ENCODE peak calls at places on chromosomes 4 and X, in six cellular contexts. B is kidney; T is CD8-positive, alpha-beta T cell; F is thyroid gland; H is neural progenitor cell; Z is K562. C is an unnamed sample.

GRCh38 chr4:67746797-67747495 is 7.2 kb downstream of the GNRHR start:
- DNase-seq in T (no peak), H (peak; percentile 28), Z (peak; percentile 46), B (no peak), F (no peak), C (peak; percentile 58)

GRCh38 chr4:52249583-52249982 is 198.5 kb downstream of the SPATA18 start:
- DNase-seq in T (no peak), Z (no peak), F (no peak), B (no peak), H (no peak), C (no peak)

GRCh38 chrX:155766321-155766720 is 114.8 kb upstream of the VAMP7 start:
- DNase-seq in H (no peak), Z (no peak), F (no peak), B (no peak), T (no peak), C (no peak)

GRCh38 chr4:30968926-30969325 is 248.8 kb downstream of the PCDH7 start:
- DNase-seq in B (no peak), T (no peak), Z (no peak), F (no peak), H (peak; percentile 19), C (no peak)

GRCh38 chrX:479273-479981 is 92.7 kb upstream of the PPP2R3B start:
- DNase-seq in F (no peak), Z (no peak), T (no peak), H (no peak), B (no peak), C (no peak)

GRCh38 chr4:6134612-6135220 is 65.6 kb downstream of the JAKMIP1 start:
- DNase-seq in Z (peak; percentile 29), F (no peak), H (no peak), T (peak; percentile 7), B (no peak), C (no peak)

GRCh38 chr4:60033826-60034225 is 1166.3 kb upstream of the ADGRL3 start:
- DNase-seq in F (no peak), H (no peak), Z (no peak), T (no peak), B (no peak), C (no peak)

GRCh38 chr4:53914313-53915016 is 149.9 kb downstream of the CHIC2 start:
- DNase-seq in F (no peak), B (no peak), Z (no peak), H (no peak), T (no peak), C (no peak)

GRCh38 chrX:18833071-18833731 is 125.8 kb downstream of the PPEF1 start:
- DNase-seq in Z (no peak), H (no peak), F (peak; percentile 70), B (peak; percentile 77), T (no peak), C (no peak)

GRCh38 chrX:106897259-106897658 is 5.9 kb downstream of the RIPPLY1 start:
- DNase-seq in T (no peak), F (no peak), B (no peak), H (no peak), Z (no peak), C (no peak)

GRCh38 chr4:25857403-25857802 is 5.4 kb downstream of the SEL1L3 start:
- DNase-seq in H (no peak), Z (no peak), B (no peak), T (no peak), F (no peak), C (no peak)

GRCh38 chr4:40686081-40686913 is 56.6 kb upstream of the RBM47 start:
- DNase-seq in F (peak; percentile 39), T (no peak), Z (no peak), H (no peak), B (no peak), C (no peak)

GRCh38 chr4:138242076-138242829 is at the start of gene SLC7A11:
- DNase-seq in F (peak; percentile 74), Z (peak; percentile 95), B (no peak), T (no peak), H (peak; percentile 88), C (peak; percentile 98)

GRCh38 chr4:151673913-151674520 is 86.8 kb downstream of the GATB start:
- DNase-seq in F (peak; percentile 26), T (no peak), H (no peak), B (no peak), Z (no peak), C (no peak)

GRCh38 chr4:41212221-41213203 is 1.8 kb downstream of the APBB2 start:
- DNase-seq in B (no peak), Z (no peak), H (peak; percentile 36), F (peak; percentile 61), T (no peak), C (peak; percentile 68)

GRCh38 chr4:169439244-169439643 is 168.5 kb upstream of the SH3RF1 start:
- DNase-seq in B (no peak), T (no peak), Z (no peak), F (no peak), H (peak; percentile 6), C (no peak)

GRCh38 chr4:16627999-16628398 is 270.4 kb downstream of the LDB2 start:
- DNase-seq in H (no peak), F (no peak), T (no peak), Z (no peak), B (no peak), C (no peak)

GRCh38 chrX:49773993-49774392 is 55.1 kb upstream of the PAGE4 start:
- DNase-seq in H (no peak), Z (no peak), B (no peak), T (no peak), F (no peak), C (no peak)

GRCh38 chr4:108592674-108592986 is 27.7 kb upstream of the RPL34 start:
- DNase-seq in T (no peak), F (no peak), B (no peak), Z (no peak), H (no peak), C (peak; percentile 24)

GRCh38 chrX:45743081-45743533 is 542.4 kb upstream of the DIPK2B start:
- DNase-seq in Z (peak; percentile 19), B (no peak), T (no peak), F (no peak), H (no peak), C (no peak)

GRCh38 chr4:147638942-147639341 is 21.7 kb downstream of the TMEM184C start:
- DNase-seq in B (no peak), Z (no peak), F (no peak), H (no peak), T (no peak), C (no peak)

GRCh38 chr4:168840988-168841681 is 168.9 kb downstream of the CBR4 start:
- DNase-seq in H (no peak), Z (no peak), B (no peak), T (no peak), F (peak; percentile 66), C (peak; percentile 24)

GRCh38 chr4:22607382-22607781 is 85.4 kb upstream of the GBA3 start:
- DNase-seq in T (peak; percentile 11), Z (peak; percentile 1), B (peak; percentile 74), F (peak; percentile 67), H (peak; percentile 32), C (peak; percentile 59)

GRCh38 chr4:127997534-127998388 is 32.6 kb downstream of the ABHD18 start:
- DNase-seq in Z (no peak), T (no peak), B (no peak), H (no peak), F (no peak), C (no peak)

GRCh38 chr4:112119358-112119783 is 25.9 kb upstream of the FAM241A start:
- DNase-seq in B (no peak), H (no peak), Z (no peak), T (no peak), F (no peak), C (no peak)

DNA sequence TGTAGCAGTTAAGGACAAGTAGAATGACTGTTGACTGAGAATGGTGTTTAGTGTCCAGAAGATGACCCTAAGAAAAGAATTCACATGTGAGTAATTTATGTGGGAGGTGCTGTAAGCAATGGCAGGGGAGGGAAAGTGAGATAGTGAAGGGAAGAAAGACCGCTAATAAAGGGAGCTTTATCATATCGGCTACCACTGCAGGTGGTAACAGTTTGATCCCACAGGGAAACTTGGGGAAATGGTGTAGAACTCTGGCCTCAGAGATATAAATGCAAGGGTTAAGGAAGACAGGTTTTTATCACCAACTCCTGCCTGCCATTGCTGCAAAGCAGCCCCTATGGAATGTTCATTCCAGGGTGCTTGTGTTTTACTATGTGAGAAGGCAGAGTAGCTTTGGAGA is 489.6 kb downstream of the STPG2 start:
- DNase-seq in B (no peak), F (no peak), T (no peak), H (no peak), Z (no peak), C (no peak)
- H3K4me3 ChIP-seq in B (no peak overlapping the region), F (no peak overlapping the region), T (no peak overlapping the region), H (no peak overlapping the region), Z (no peak overlapping the region), C (no peak overlapping the region)

GRCh38 chrX:31603411-31604120 is 531.7 kb upstream of the FTHL17 start:
- DNase-seq in Z (no peak), F (no peak), T (no peak), B (no peak), H (no peak), C (no peak)
- H3K4me1 ChIP-seq in Z (no peaks in the 10 kb centered on the region), F (no peaks in the 10 kb centered on the region), T (no peaks in the 10 kb centered on the region), B (no peaks in the 10 kb centered on the region), H (no peaks in the 10 kb centered on the region), C (no peaks in the 10 kb centered on the region)

GRCh38 chrX:154593201-154593600 is 8.3 kb downstream of the CTAG1A start:
- DNase-seq in F (no peak), Z (no peak), H (no peak), T (no peak), B (no peak), C (no peak)

GRCh38 chrX:154596290-154596929 is 11.5 kb downstream of the CTAG1A start:
- DNase-seq in B (peak; percentile 80), F (peak; percentile 32), H (peak; percentile 65), T (no peak), Z (no peak), C (peak; percentile 90)

GRCh38 chrX:154594491-154594890 is 9.6 kb downstream of the CTAG1A start:
- DNase-seq in Z (no peak), F (no peak), H (no peak), B (no peak), T (no peak), C (no peak)

GRCh38 chrX:154595559-154595958 is 10.6 kb downstream of the CTAG1A start:
- DNase-seq in H (no peak), T (no peak), F (no peak), B (no peak), Z (no peak), C (no peak)

GRCh38 chrX:154592505-154592904 is 7.6 kb downstream of the CTAG1A start:
- DNase-seq in F (no peak), T (no peak), B (no peak), Z (no peak), H (no peak), C (no peak)
- H3K9me3 ChIP-seq in F (no peaks in the 10 kb centered on the region), T (no peaks in the 10 kb centered on the region), B (no peaks in the 10 kb centered on the region), Z (no peaks in the 10 kb centered on the region), H (no peaks in the 10 kb centered on the region), C (peaks cover 4% of the 10 kb centered on the region)

GRCh38 chr4:17810260-17811077 is at the start of the genes DCAF16 and NCAPG:
- DNase-seq in H (peak; percentile 99), B (peak; percentile 100), Z (peak; percentile 100), F (peak; percentile 99), T (peak; percentile 98), C (peak; percentile 98)

GRCh38 chr4:17812125-17812524 is 1.3 kb downstream of the NCAPG start:
- DNase-seq in H (no peak), B (no peak), T (no peak), Z (no peak), F (no peak), C (no peak)

GRCh38 chr4:17814140-17814539 is 3.4 kb downstream of the NCAPG start:
- DNase-seq in T (no peak), F (no peak), Z (peak; percentile 29), H (no peak), B (no peak), C (no peak)

GRCh38 chr4:17811078-17811603 is 362 bp downstream of the NCAPG start:
- DNase-seq in T (no peak), H (no peak), B (no peak), Z (peak; percentile 61), F (no peak), C (no peak)

GRCh38 chr4:17812801-17813200 is 2.0 kb downstream of the NCAPG start:
- DNase-seq in H (no peak), B (no peak), Z (no peak), T (no peak), F (no peak), C (no peak)
- H3K4me3 ChIP-seq in H (peak overlapping the region; percentile 98), B (no peak overlapping the region), Z (peak overlapping the region; percentile 65), T (no peak overlapping the region), F (no peak overlapping the region), C (peak overlapping the region; percentile 69)

C was measured in HAP-1.